ENCODE peak calls at places on chromosomes 1 and 21, in five cellular contexts. I is upper lobe of right lung; J is lung; P is CD4-positive, CD25-positive, alpha-beta regulatory T cell; C is body of pancreas. S is an unnamed sample.

GRCh38 chr1:21573971-21574458 is 64.8 kb downstream of the ALPL start:
- DNase-seq in J (peak; percentile 58), P (no peak), C (peak; percentile 82), I (peak; percentile 79), S (no peak)

GRCh38 chr1:109723351-109723750 is 11.3 kb downstream of the GSTM5 start:
- DNase-seq in I (no peak), P (no peak), J (no peak), C (no peak), S (no peak)

GRCh38 chr1:42177551-42177981 is 13.0 kb upstream of the GUCA2A start:
- DNase-seq in C (no peak), J (peak; percentile 58), P (no peak), I (peak; percentile 78), S (no peak)

GRCh38 chr1:178644308-178645120 is 80.5 kb upstream of the RALGPS2 start:
- DNase-seq in C (peak; percentile 79), I (no peak), P (no peak), J (no peak), S (no peak)

GRCh38 chr1:90724361-90724760 is 7.3 kb upstream of the BARHL2 start:
- DNase-seq in C (no peak), J (no peak), I (no peak), P (no peak), S (no peak)

GRCh38 chr1:228445867-228446584 is 29.4 kb upstream of the TRIM17 start:
- DNase-seq in J (no peak), C (no peak), I (no peak), P (peak; percentile 33), S (no peak)

GRCh38 chr1:30379684-30380624 is 343.4 kb downstream of the MATN1 start:
- DNase-seq in J (peak; percentile 62), P (peak; percentile 55), I (peak; percentile 67), C (peak; percentile 70), S (peak; percentile 60)

GRCh38 chr1:203777596-203777995 is 12.6 kb downstream of the LAX1 start:
- DNase-seq in C (no peak), P (no peak), I (no peak), J (no peak), S (no peak)

GRCh38 chr1:208595745-208596144 is 351.6 kb upstream of the PLXNA2 start:
- DNase-seq in P (no peak), C (no peak), I (no peak), J (no peak), S (no peak)

GRCh38 chr1:175793617-175794016 is 50.2 kb upstream of the TNR start:
- DNase-seq in P (no peak), C (no peak), I (no peak), J (no peak), S (no peak)

GRCh38 chr21:42495765-42496119 is 282 bp downstream of the RSPH1 start:
- DNase-seq in C (no peak), J (no peak), P (no peak), I (no peak), S (no peak)

GRCh38 chr1:1331068-1331965 is at the start of gene TAS1R3:
- DNase-seq in I (no peak), P (no peak), C (no peak), J (no peak), S (no peak)

GRCh38 chr1:43351421-43352350 is 7.1 kb upstream of the CDC20 start:
- DNase-seq in I (no peak), J (no peak), C (no peak), P (no peak), S (no peak)

DNA sequence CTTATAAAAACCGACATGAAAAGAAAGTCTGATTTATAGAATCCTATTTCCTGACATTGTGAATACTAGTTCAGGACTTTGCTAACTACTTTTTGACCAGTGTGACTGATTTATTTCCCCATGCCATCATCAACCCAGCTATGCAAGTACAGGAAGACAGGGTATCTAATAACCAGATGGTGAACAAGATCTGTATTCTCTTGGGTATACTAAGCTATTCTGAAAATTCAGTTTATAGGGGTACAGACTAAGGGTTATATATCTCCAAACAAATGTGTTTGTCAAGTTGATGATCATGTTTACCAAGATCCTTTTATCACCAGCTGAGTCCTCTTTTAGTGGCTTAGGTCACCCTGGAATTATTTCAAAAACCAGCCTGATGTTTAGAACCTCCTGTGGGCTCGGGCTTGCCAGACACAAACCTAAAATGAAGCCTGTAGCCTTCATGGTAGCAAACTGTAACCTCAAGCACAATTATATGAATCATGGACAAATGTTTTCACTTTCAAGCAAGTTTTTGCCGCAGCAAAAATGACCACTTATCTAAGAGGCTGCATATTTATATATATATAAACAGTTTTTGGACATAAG is 185.1 kb downstream of the FGGY start:
- DNase-seq in I (no peak), P (no peak), C (no peak), J (no peak), S (no peak)
- H3K4me1 ChIP-seq in I (no peaks in the 10 kb centered on the region), P (no peaks in the 10 kb centered on the region), C (peaks cover 4% of the 10 kb centered on the region), J (no peaks in the 10 kb centered on the region), S (no peaks in the 10 kb centered on the region)

DNA sequence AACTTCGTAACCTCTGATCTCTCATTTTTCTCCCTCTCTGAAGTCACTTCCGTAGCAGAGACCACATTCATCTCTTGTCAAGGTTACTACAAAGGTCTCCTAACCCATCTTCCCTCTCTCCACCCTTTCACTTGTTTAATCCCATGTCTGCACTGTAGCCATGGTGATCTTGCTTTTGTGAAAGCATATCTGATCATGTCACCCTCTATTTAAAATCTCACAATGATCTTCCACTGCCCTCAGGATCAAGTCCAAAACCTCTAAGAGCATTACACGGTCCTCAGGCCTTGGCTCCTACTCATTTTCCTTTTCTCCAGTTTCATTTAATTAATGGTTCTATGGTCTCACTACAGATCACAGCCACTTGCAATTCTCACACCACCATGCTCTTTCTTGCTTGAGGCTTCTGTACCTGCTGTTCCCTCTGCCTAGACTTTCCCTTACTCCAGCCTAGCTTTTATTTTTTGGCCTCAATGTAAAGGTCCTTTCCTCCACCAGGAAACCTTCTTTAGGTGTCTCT is 12.1 kb downstream of the ARHGEF11 start:
- DNase-seq in C (no peak), J (no peak), P (no peak), I (no peak), S (no peak)
- H3K27ac ChIP-seq in C (no peak overlapping the region), J (no peak overlapping the region), P (no peak overlapping the region), I (no peak overlapping the region), S (no peak overlapping the region)

DNA sequence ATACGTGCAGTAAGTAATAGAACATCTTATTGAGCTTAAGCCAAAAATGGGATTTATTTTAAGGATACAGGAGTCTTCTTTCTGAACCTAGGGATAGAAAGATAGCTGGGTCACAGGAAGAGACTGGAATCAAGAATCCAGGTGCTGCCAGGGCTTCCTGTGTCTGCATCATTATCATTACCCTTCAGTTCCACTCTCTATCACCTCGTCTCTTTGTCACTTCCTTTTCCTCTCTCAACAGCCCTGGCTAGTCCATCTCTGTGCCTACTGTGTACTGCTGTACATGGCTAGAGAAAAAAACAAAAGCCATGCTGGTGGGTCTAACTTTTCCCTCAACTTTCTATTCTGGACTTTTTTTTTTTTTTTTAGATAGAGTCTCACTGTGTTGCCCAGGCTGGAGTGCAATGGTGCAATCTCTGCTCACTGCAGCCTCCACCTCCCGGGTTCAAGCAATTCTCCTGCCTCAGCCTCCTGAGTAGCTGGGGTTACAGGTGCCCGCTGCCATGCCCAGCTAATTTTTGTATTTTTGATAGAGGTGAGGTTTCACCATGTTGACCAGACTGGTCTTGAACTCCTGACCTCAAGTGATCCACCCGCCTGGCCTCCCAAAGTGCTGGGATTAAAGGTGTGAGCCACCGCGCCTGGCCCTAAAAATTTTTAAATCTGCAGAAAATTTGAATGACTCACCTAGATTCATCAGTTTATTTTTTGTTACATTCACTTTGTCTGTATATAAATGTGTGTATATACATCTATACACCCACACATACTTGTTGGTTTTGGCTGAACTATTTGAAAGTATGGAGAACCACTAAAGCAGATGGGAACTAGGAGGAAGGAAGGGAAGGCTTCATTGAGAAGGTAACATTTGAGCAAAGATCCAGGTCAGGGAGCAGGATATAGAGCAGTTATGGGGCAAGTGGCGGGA is 31.9 kb downstream of the UBE4B start:
- DNase-seq in J (no peak), P (no peak), I (no peak), C (no peak), S (no peak)
- H3K4me3 ChIP-seq in J (no peak overlapping the region), P (no peak overlapping the region), I (no peak overlapping the region), C (no peak overlapping the region), S (no peak overlapping the region)

DNA sequence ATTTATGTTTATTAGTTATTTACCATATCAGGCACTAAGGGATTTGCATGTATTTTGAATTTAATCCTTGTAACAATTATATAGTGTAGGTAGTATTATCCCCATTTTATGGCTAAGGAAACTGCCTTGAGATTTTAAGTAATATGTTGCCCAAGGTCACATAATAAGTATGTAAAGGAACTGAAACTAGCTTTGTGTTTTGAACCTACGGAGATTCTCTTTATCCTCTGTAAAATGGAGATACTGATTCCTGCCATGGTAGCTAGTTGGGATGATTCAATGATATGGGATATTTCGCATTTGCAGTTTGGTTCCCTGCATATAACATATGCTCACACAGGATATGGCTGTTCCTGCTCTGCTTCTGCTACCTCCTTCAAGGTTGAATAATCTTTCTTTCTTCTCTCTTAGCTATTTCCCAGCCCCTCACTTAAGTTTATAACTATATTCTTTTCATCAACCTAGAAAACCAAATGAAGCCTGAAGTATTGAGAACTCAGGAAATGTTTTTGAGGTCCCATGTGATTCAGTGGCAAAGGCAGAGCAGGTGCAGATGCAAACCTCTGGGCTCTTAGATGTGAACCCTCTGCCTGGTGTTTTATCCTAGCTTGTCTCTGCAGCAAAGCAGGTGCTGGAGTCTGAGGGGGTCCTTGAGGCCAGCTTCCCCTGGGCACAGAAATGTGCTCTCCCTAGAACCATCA is 144.5 kb downstream of the ST6GALNAC3 start:
- DNase-seq in P (no peak), C (no peak), I (no peak), J (no peak), S (no peak)
- H3K4me1 ChIP-seq in P (no peaks in the 10 kb centered on the region), C (no peaks in the 10 kb centered on the region), I (no peaks in the 10 kb centered on the region), J (no peaks in the 10 kb centered on the region), S (no peaks in the 10 kb centered on the region)

GRCh38 chr1:59357645-59358044 is 60.8 kb downstream of the FGGY start:
- DNase-seq in J (no peak), C (peak; percentile 16), P (no peak), I (no peak), S (no peak)

GRCh38 chr1:59354754-59355337 is 58.0 kb downstream of the FGGY start:
- DNase-seq in I (no peak), P (no peak), C (no peak), J (no peak), S (no peak)

GRCh38 chr1:59359325-59359724 is 62.4 kb downstream of the FGGY start:
- DNase-seq in J (no peak), P (no peak), I (no peak), C (no peak), S (no peak)

GRCh38 chr1:59353453-59353852 is 56.6 kb downstream of the FGGY start:
- DNase-seq in C (no peak), P (no peak), I (no peak), J (no peak), S (no peak)

GRCh38 chr1:59355361-59355760 is 58.5 kb downstream of the FGGY start:
- DNase-seq in C (no peak), P (no peak), J (no peak), I (no peak), S (no peak)
- H3K27ac ChIP-seq in C (no peak overlapping the region), P (no peak overlapping the region), J (no peak overlapping the region), I (no peak overlapping the region), S (no peak overlapping the region)

GRCh38 chr1:207152792-207153434 is 48.9 kb downstream of the C4BPA start:
- DNase-seq in C (no peak), J (no peak), P (no peak), I (no peak), S (no peak)
- H3K4me3 ChIP-seq in C (no peak overlapping the region), J (no peak overlapping the region), P (no peak overlapping the region), I (no peak overlapping the region), S (no peak overlapping the region)

DNA sequence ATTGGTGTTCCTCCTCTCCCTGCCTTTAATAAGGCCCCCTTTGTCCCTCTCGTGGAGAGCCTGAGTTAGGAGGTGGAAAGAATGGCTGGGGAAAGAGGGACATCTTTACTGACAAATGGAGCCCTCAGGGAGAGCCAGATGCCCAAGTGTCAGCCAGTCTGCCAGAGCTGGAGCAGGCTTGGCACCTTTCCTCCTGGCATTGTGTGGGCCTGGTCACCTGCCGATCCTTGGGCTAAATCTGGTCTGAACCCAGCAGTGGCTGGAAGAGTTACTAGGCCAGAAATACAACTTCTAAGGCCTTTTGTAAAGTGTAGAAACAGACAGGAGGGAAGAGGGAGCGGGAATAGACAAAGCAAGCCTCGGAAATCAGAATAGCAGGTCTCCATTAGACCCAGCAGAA is 24.9 kb downstream of the VANGL1 start:
- DNase-seq in P (no peak), J (no peak), I (no peak), C (peak; percentile 86), S (no peak)
- H3K4me1 ChIP-seq in P (no peaks in the 10 kb centered on the region), J (no peaks in the 10 kb centered on the region), I (no peaks in the 10 kb centered on the region), C (peaks cover 42% of the 10 kb centered on the region), S (no peaks in the 10 kb centered on the region)

S was measured in CD8-positive, alpha-beta memory T cell.